ENCODE peak calls at places on chromosome 21, in seven cellular contexts. N, I, D, J, G, R and F are unnamed samples.
A peak's percentile ranks its signal among the peaks of the same experiment; 100 is the strongest.

GRCh38 chr21:15408089-15408488 is 321.7 kb upstream of the USP25 start:
- DNase-seq in D (no peak), N (no peak), G (no peak), R (no peak), J (no peak), I (no peak), F (no peak)

GRCh38 chr21:39737376-39738000 is 7.5 kb upstream of the IGSF5 start:
- DNase-seq in R (no peak), J (no peak), D (no peak), I (no peak), G (no peak), N (no peak), F (no peak)

GRCh38 chr21:33518899-33519298 is 23.0 kb downstream of the GART start:
- DNase-seq in J (no peak), G (no peak), R (no peak), D (no peak), I (no peak), N (no peak), F (no peak)

GRCh38 chr21:23660560-23660959 is 1946.7 kb downstream of the MRPL39 start:
- DNase-seq in D (no peak), N (no peak), R (no peak), G (no peak), J (no peak), I (no peak), F (no peak)

GRCh38 chr21:26850116-26850643 is 5.0 kb upstream of the ADAMTS1 start:
- DNase-seq in J (peak; percentile 59), R (no peak), G (no peak), I (no peak), D (no peak), N (peak; percentile 27), F (peak; percentile 22)

GRCh38 chr21:25186278-25186677 is 421.0 kb downstream of the MRPL39 start:
- DNase-seq in N (no peak), D (no peak), R (no peak), I (no peak), G (peak; percentile 64), J (no peak), F (no peak)

GRCh38 chr21:33478858-33479678 is 706 bp downstream of the TMEM50B start:
- DNase-seq in D (peak; percentile 41), J (peak; percentile 17), I (no peak), N (peak; percentile 18), G (peak; percentile 51), R (peak; percentile 70), F (peak; percentile 46)

GRCh38 chr21:14675774-14676530 is 129.8 kb upstream of the SAMSN1 start:
- DNase-seq in D (no peak), J (no peak), N (no peak), R (no peak), I (no peak), G (no peak), F (peak; percentile 12)

GRCh38 chr21:26954591-26955214 is 12.2 kb downstream of the ADAMTS5 start:
- DNase-seq in D (no peak), R (no peak), G (no peak), N (no peak), J (no peak), I (no peak), F (no peak)

GRCh38 chr21:30044447-30045064 is 104.8 kb upstream of the GRIK1 start:
- DNase-seq in R (no peak), J (peak; percentile 7), G (no peak), N (peak; percentile 6), I (no peak), D (no peak), F (peak; percentile 13)

GRCh38 chr21:26715878-26716506 is 129.2 kb downstream of the ADAMTS1 start:
- DNase-seq in I (no peak), G (no peak), R (no peak), D (peak; percentile 35), J (peak; percentile 51), N (peak; percentile 23), F (peak; percentile 45)

GRCh38 chr21:20971296-20971921 is 26.8 kb upstream of the NCAM2 start:
- DNase-seq in G (no peak), R (no peak), I (peak; percentile 66), N (peak; percentile 42), D (peak; percentile 23), J (peak; percentile 60), F (peak; percentile 41)

GRCh38 chr21:16427587-16428087 is 697.9 kb downstream of the USP25 start:
- DNase-seq in I (no peak), J (no peak), N (no peak), G (no peak), D (no peak), R (no peak), F (no peak)

GRCh38 chr21:33428669-33429068 is 25.5 kb downstream of the IFNGR2 start:
- DNase-seq in J (no peak), R (no peak), I (no peak), D (no peak), N (no peak), G (no peak), F (no peak)

GRCh38 chr21:39863111-39863510 is 4.1 kb upstream of the PCP4 start:
- DNase-seq in G (no peak), J (no peak), R (no peak), N (no peak), I (no peak), D (peak; percentile 13), F (peak; percentile 15)

GRCh38 chr21:29295066-29295650 is 3.6 kb upstream of the BACH1 start:
- DNase-seq in D (peak; percentile 13), J (no peak), I (no peak), N (no peak), R (no peak), G (no peak), F (no peak)

GRCh38 chr21:33543505-33544129 is 779 bp downstream of the SON start:
- DNase-seq in J (no peak), N (no peak), D (peak; percentile 78), G (peak; percentile 80), I (peak; percentile 81), R (peak; percentile 88), F (peak; percentile 68)

GRCh38 chr21:39788383-39788782 is 43.4 kb downstream of the IGSF5 start:
- DNase-seq in J (peak; percentile 12), G (peak; percentile 71), I (peak; percentile 79), R (peak; percentile 66), N (peak; percentile 72), D (peak; percentile 49), F (peak; percentile 80)

GRCh38 chr21:33403128-33403785 is at the start of gene IFNGR2:
- DNase-seq in G (peak; percentile 71), J (no peak), R (peak; percentile 76), I (peak; percentile 70), N (no peak), D (peak; percentile 50), F (peak; percentile 54)

GRCh38 chr21:27047331-27048314 is 80.7 kb upstream of the ADAMTS5 start:
- DNase-seq in D (no peak), J (peak; percentile 79), I (no peak), G (no peak), N (no peak), R (no peak), F (no peak)

GRCh38 chr21:42564561-42564971 is 50.9 kb downstream of the SLC37A1 start:
- DNase-seq in J (no peak), G (peak; percentile 34), R (peak; percentile 54), N (no peak), D (peak; percentile 5), I (peak; percentile 44), F (peak; percentile 4)

GRCh38 chr21:40386301-40386911 is 460.6 kb downstream of the DSCAM start:
- DNase-seq in N (peak; percentile 14), D (peak; percentile 34), R (peak; percentile 55), I (no peak), G (peak; percentile 64), J (no peak), F (peak; percentile 65)

GRCh38 chr21:40936151-40936550 is 89.2 kb upstream of the DSCAM start:
- DNase-seq in I (no peak), J (no peak), R (no peak), G (no peak), N (no peak), D (no peak), F (no peak)

GRCh38 chr21:46056450-46056903 is 41.4 kb upstream of the COL6A2 start:
- DNase-seq in G (peak; percentile 47), I (peak; percentile 98), R (peak; percentile 90), J (peak; percentile 94), D (peak; percentile 74), N (no peak), F (peak; percentile 40)
- TF ChIP-seq POLR2A in G (no peak), I (peak; percentile 71), R (no peak), J (peak; percentile 77), D (peak; percentile 53), N (no peak), F (no peak)

GRCh38 chr21:17455451-17455850 is 57.4 kb upstream of the CXADR start:
- DNase-seq in N (peak; percentile 18), G (no peak), J (no peak), R (no peak), D (no peak), I (no peak), F (no peak)

GRCh38 chr21:17451364-17451869 is 61.4 kb upstream of the CXADR start:
- DNase-seq in R (peak; percentile 65), G (no peak), D (no peak), I (no peak), J (peak; percentile 89), N (peak; percentile 46), F (peak; percentile 38)

GRCh38 chr21:17458279-17458678 is 54.6 kb upstream of the CXADR start:
- DNase-seq in R (no peak), J (no peak), N (no peak), G (no peak), D (no peak), I (no peak), F (no peak)

GRCh38 chr21:17455028-17455353 is 57.9 kb upstream of the CXADR start:
- DNase-seq in J (no peak), R (no peak), I (no peak), N (no peak), D (no peak), G (no peak), F (no peak)

GRCh38 chr21:17454315-17455027 is 58.4 kb upstream of the CXADR start:
- DNase-seq in G (no peak), N (peak; percentile 92), D (no peak), J (peak; percentile 92), R (peak; percentile 73), I (no peak), F (peak; percentile 74)
- H3K27ac ChIP-seq in G (no peak overlapping the region), N (peak overlapping the region; percentile 53), D (no peak overlapping the region), J (no peak overlapping the region), R (no peak overlapping the region), I (no peak overlapping the region), F (peak overlapping the region; percentile 57)

DNA sequence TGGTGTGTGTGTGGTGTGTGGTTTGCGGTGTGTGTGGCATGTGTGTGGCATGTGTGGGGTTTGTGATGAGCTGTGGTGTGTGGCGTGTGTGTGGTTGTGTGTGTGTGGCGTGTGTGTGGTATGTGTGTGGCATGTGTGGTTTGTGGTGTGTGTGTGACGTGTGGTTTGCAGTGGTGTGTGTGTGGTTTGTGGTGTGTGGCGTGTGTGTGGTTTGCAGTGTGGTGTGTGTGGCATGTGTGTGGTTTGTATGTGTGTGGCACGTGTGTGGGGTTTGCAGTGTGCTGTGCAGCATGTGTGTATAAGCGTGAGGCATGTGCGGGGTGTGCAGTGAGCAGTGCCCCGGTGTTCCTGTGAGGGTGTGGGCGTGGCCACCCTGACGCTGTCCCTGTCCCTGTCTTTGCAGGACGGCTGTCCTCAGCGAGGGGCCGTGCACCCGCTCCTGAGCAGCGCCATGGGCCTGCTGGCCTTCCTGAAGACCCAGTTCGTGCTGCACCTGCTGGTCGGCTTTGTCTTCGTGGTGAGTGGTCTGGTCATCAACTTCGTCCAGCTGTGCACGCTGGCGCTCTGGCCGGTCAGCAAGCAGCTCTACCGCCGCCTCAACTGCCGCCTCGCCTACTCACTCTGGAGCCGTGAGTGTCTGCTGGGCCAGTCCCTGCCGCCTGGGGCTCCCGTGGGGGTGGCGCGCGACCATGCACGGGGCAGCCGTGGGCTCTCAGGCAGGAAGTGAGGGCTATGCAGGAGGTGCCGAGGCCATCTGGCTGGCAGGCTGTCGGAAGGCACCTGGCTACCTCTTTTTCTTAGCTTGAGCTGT is 52.7 kb upstream of the TRAPPC10 start:
- DNase-seq in I (no peak), R (no peak), G (peak; percentile 36), J (no peak), D (no peak), N (no peak), F (no peak)
- TF ChIP-seq POLR2A in I (no peak), R (no peak), G (no peak), J (no peak), D (no peak), N (no peak), F (no peak)

GRCh38 chr21:38472709-38473108 is 25.6 kb downstream of the ERG start:
- DNase-seq in R (no peak), G (no peak), N (no peak), I (no peak), J (no peak), D (no peak), F (no peak)
- H3K27ac ChIP-seq in R (peak overlapping the region; percentile 11), G (no peak overlapping the region), N (no peak overlapping the region), I (no peak overlapping the region), J (no peak overlapping the region), D (no peak overlapping the region), F (no peak overlapping the region)